ENCODE peak calls at places on chromosomes 6 and 20, in four cellular contexts. F, S, H and L are unnamed samples.

GRCh38 chr6:121647905-121648304 is 212.5 kb downstream of the GJA1 start:
- DNase-seq in S (peak), F (no peak), H (no peak), L (no peak)

GRCh38 chr6:167707686-167708500 is 118.8 kb upstream of the AFDN start:
- DNase-seq in H (no peak), S (no peak), F (no peak), L (no peak)

GRCh38 chr6:90941885-90942284 is 355.0 kb upstream of the MAP3K7 start:
- DNase-seq in F (no peak), H (no peak), S (no peak), L (no peak)

GRCh38 chr6:130796313-130796905 is 30.8 kb upstream of the SMLR1 start:
- DNase-seq in S (no peak), H (no peak), F (no peak), L (no peak)

GRCh38 chr20:58402305-58402704 is 13.3 kb downstream of the VAPB start:
- DNase-seq in H (no peak), F (no peak), S (no peak), L (peak)

GRCh38 chr20:63173552-63174191 is 42.3 kb downstream of the YTHDF1 start:
- DNase-seq in S (no peak), H (no peak), F (no peak), L (no peak)

GRCh38 chr6:29791162-29791561 is 36.5 kb upstream of the HLA-G start:
- DNase-seq in S (no peak), H (no peak), F (no peak), L (no peak)

GRCh38 chr20:60054716-60055371 is 96.6 kb downstream of the CDH26 start:
- DNase-seq in H (no peak), S (no peak), F (no peak), L (no peak)

GRCh38 chr6:153162646-153163045 is 31.6 kb upstream of the RGS17 start:
- DNase-seq in H (no peak), S (no peak), F (no peak), L (no peak)